ENCODE peak calls at places on chromosomes 13 and 19, in six cellular contexts. W is thoracic aorta, J is colonic mucosa, Y is tibial nerve, P is psoas muscle, C is IMR-90. A is an unnamed sample.
A peak's percentile ranks its signal among the peaks of the same experiment; 100 is the strongest.

GRCh38 chr19:48247212-48247611 is 8.5 kb downstream of the CARD8 start:
- DNase-seq in W (no peak), J (no peak), Y (no peak), P (no peak), C (no peak), A (no peak)

GRCh38 chr19:4013886-4014540 is 6.5 kb downstream of the PIAS4 start:
- DNase-seq in W (no peak), J (no peak), Y (no peak), P (no peak), C (no peak), A (no peak)

GRCh38 chr19:7007859-7008258 is 13.4 kb downstream of the MBD3L2B start:
- DNase-seq in W (no peak), J (no peak), Y (no peak), P (no peak), C (no peak), A (no peak)

GRCh38 chr13:88223958-88224357 is 552.8 kb downstream of the SLITRK5 start:
- DNase-seq in W (no peak), J (no peak), Y (no peak), P (no peak), C (no peak), A (no peak)

GRCh38 chr19:45779231-45780145 is 2.8 kb downstream of the DMPK start:
- DNase-seq in W (peak; percentile 70), J (peak; percentile 98), Y (peak; percentile 90), P (peak; percentile 85), C (no peak), A (peak; percentile 66)

GRCh38 chr19:32196690-32197420 is 148.6 kb upstream of the ZNF507 start:
- DNase-seq in W (no peak), J (peak; percentile 2), Y (no peak), P (no peak), C (no peak), A (no peak)

GRCh38 chr19:50994129-50994528 is 7.3 kb downstream of the KLK8 start:
- DNase-seq in W (no peak), J (no peak), Y (no peak), P (no peak), C (no peak), A (no peak)

GRCh38 chr13:108070491-108070890 is 144.8 kb downstream of the LIG4 start:
- DNase-seq in W (no peak), J (no peak), Y (no peak), P (no peak), C (no peak), A (no peak)

GRCh38 chr13:23799945-23800344 is 89.3 kb downstream of the MIPEP start:
- DNase-seq in W (no peak), J (no peak), Y (no peak), P (no peak), C (peak; percentile 38), A (no peak)

GRCh38 chr19:56223481-56223880 is 21.4 kb downstream of the ZSCAN5C start:
- DNase-seq in W (no peak), J (no peak), Y (no peak), P (no peak), C (no peak), A (no peak)

GRCh38 chr13:52405369-52405766 is 604 bp downstream of the THSD1 start:
- DNase-seq in W (no peak), J (no peak), Y (no peak), P (no peak), C (no peak), A (no peak)

GRCh38 chr13:43006893-43007631 is 15.0 kb upstream of the EPSTI1 start:
- DNase-seq in W (no peak), J (no peak), Y (no peak), P (no peak), C (peak; percentile 63), A (no peak)

GRCh38 chr19:6103217-6103644 is 7.1 kb downstream of the RFX2 start:
- DNase-seq in W (peak; percentile 84), J (no peak), Y (peak; percentile 69), P (peak; percentile 81), C (peak; percentile 87), A (no peak)

GRCh38 chr19:46746281-46746965 is at the start of gene STRN4:
- DNase-seq in W (no peak), J (no peak), Y (no peak), P (peak; percentile 68), C (no peak), A (peak; percentile 30)

GRCh38 chr19:50496189-50497029 is 14.6 kb downstream of the JOSD2 start:
- DNase-seq in W (no peak), J (no peak), Y (no peak), P (peak; percentile 52), C (no peak), A (no peak)

GRCh38 chr13:107838592-107839161 is 376.7 kb downstream of the LIG4 start:
- DNase-seq in W (no peak), J (no peak), Y (no peak), P (no peak), C (no peak), A (no peak)

GRCh38 chr19:30133803-30134202 is 191.8 kb downstream of the URI1 start:
- DNase-seq in W (no peak), J (no peak), Y (no peak), P (no peak), C (no peak), A (no peak)

GRCh38 chr19:30686252-30686762 is 314.1 kb downstream of the ZNF536 start:
- DNase-seq in W (no peak), J (no peak), Y (no peak), P (no peak), C (no peak), A (no peak)

GRCh38 chr13:110942248-110942981 is 27.5 kb upstream of the ANKRD10 start:
- DNase-seq in W (no peak), J (no peak), Y (no peak), P (no peak), C (peak; percentile 44), A (no peak)

GRCh38 chr13:21675095-21676007 is 4.5 kb downstream of the FGF9 start:
- DNase-seq in W (no peak), J (peak; percentile 61), Y (no peak), P (peak; percentile 43), C (no peak), A (peak; percentile 28)

GRCh38 chr13:23772717-23773116 is 116.5 kb downstream of the MIPEP start:
- DNase-seq in W (no peak), J (no peak), Y (no peak), P (no peak), C (no peak), A (no peak)

GRCh38 chr19:47414469-47414868 is 4.9 kb downstream of the MEIS3 start:
- DNase-seq in W (no peak), J (no peak), Y (no peak), P (no peak), C (no peak), A (no peak)

GRCh38 chr19:17847538-17848366 is at the start of gene JAK3:
- DNase-seq in W (no peak), J (no peak), Y (no peak), P (peak; percentile 58), C (peak; percentile 46), A (peak; percentile 75)

GRCh38 chr13:26475176-26476110 is 82.0 kb upstream of the WASF3 start:
- DNase-seq in W (no peak), J (peak; percentile 3), Y (no peak), P (no peak), C (no peak), A (no peak)

GRCh38 chr13:44899967-44900366 is 89.3 kb downstream of the NUFIP1 start:
- DNase-seq in W (no peak), J (no peak), Y (no peak), P (no peak), C (no peak), A (no peak)

GRCh38 chr19:49555600-49556411 is 24.6 kb downstream of the NOSIP start:
- DNase-seq in W (no peak), J (peak; percentile 87), Y (peak; percentile 77), P (peak; percentile 62), C (no peak), A (peak; percentile 73)

GRCh38 chr13:30910676-30911075 is 4.6 kb downstream of the MEDAG start:
- DNase-seq in W (no peak), J (no peak), Y (no peak), P (no peak), C (no peak), A (no peak)

DNA sequence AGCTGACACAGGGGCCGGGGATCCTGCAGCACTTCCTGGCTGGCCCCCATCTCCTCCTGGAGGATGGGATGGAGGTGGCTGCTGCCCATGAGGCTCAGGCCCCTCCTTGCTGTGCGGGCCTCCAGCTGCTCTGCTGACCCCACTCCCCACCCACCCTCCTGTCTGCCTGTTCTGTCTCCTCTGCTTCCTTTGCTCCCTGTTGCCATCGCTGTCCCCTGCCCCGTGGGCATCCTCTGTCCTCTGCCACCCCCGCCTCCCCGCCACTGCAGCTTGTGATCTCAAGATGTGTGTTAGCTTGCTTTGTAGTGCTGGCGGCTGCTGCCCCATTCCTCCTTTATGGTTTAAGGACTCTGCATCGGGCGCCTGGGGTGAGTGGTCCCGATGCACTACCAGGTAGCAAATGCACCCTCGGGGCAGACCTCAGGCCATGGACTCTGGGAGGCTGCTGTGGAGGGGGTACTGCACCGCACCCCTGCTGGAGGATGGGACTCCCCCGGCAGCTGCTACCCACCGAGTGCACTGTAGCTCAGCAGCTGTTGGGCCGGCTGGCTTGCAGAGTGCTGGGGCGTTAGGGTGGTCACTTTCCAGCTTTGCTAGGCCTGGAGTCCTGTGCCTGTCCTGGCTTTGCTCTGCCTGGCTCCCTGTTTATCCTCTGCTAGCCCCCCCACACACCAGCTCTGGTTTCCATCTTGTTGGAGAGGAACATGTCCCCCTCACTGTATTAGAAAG is 15.8 kb upstream of the C19orf33 start:
- DNase-seq in W (no peak), J (no peak), Y (no peak), P (no peak), C (no peak), A (no peak)
- H3K27ac ChIP-seq in W (no peak overlapping the region), J (no peak overlapping the region), Y (peak overlapping the region; percentile 30), P (no peak overlapping the region), C (no peak overlapping the region), A (no peak overlapping the region)

GRCh38 chr13:33678084-33678483 is 139.9 kb upstream of the RFC3 start:
- DNase-seq in W (no peak), J (no peak), Y (no peak), P (no peak), C (no peak), A (no peak)

GRCh38 chr13:33678906-33679657 is 138.9 kb upstream of the RFC3 start:
- DNase-seq in W (peak; percentile 6), J (peak; percentile 45), Y (peak; percentile 34), P (peak; percentile 21), C (peak; percentile 1), A (peak; percentile 38)

GRCh38 chr13:33677215-33677614 is 140.7 kb upstream of the RFC3 start:
- DNase-seq in W (no peak), J (no peak), Y (no peak), P (no peak), C (no peak), A (no peak)

GRCh38 chr13:33682020-33682564 is 135.9 kb upstream of the RFC3 start:
- DNase-seq in W (no peak), J (no peak), Y (no peak), P (peak; percentile 13), C (no peak), A (no peak)

GRCh38 chr13:33679658-33680012 is 138.3 kb upstream of the RFC3 start:
- DNase-seq in W (no peak), J (no peak), Y (no peak), P (no peak), C (no peak), A (no peak)
- H3K27ac ChIP-seq in W (no peak overlapping the region), J (peak overlapping the region; percentile 54), Y (peak overlapping the region; percentile 48), P (no peak overlapping the region), C (no peak overlapping the region), A (no peak overlapping the region)

GRCh38 chr19:2428756-2429711 is 1.6 kb upstream of the TIMM13 start:
- DNase-seq in W (no peak), J (no peak), Y (no peak), P (no peak), C (no peak), A (no peak)
- H3K27ac ChIP-seq in W (no peak overlapping the region), J (peak overlapping the region; percentile 94), Y (peak overlapping the region; percentile 99), P (no peak overlapping the region), C (no peak overlapping the region), A (no peak overlapping the region)

GRCh38 chr19:13983213-13983889 is 22.8 kb downstream of the RFX1 start:
- DNase-seq in W (no peak), J (no peak), Y (no peak), P (no peak), C (no peak), A (peak; percentile 35)
- H3K27ac ChIP-seq in W (no peak overlapping the region), J (no peak overlapping the region), Y (no peak overlapping the region), P (no peak overlapping the region), C (no peak overlapping the region), A (peak overlapping the region; percentile 70)